ENCODE peak calls at places on chromosomes 2 and 18, in six cellular contexts. E, P, G, K, Y and D are unnamed samples.

GRCh38 chr18:56312554-56312953 is 325.8 kb downstream of the TXNL1 start:
- DNase-seq in Y (no peak), E (no peak), P (no peak), G (no peak), K (no peak), D (no peak)

GRCh38 chr2:168920504-168921157 is 19.5 kb downstream of the G6PC2 start:
- DNase-seq in E (no peak), K (no peak), P (peak; percentile 63), G (no peak), Y (peak; percentile 37), D (peak; percentile 25)

GRCh38 chr2:56199492-56199891 is 15.7 kb downstream of the CCDC85A start:
- DNase-seq in Y (peak; percentile 81), E (no peak), P (peak; percentile 80), K (no peak), G (no peak), D (no peak)

GRCh38 chr2:217950401-217950871 is 52.4 kb downstream of the TNS1 start:
- DNase-seq in E (no peak), G (no peak), K (no peak), P (no peak), Y (no peak), D (no peak)

GRCh38 chr2:224253464-224253863 is 148.4 kb downstream of the FAM124B start:
- DNase-seq in K (no peak), G (no peak), Y (no peak), E (no peak), P (no peak), D (no peak)

GRCh38 chr2:121888189-121888557 is 132.7 kb downstream of the TSN start:
- DNase-seq in E (peak; percentile 42), G (no peak), Y (no peak), K (no peak), P (no peak), D (no peak)

GRCh38 chr2:53945538-53945937 is 25.3 kb downstream of the PSME4 start:
- DNase-seq in P (no peak), E (no peak), K (no peak), G (no peak), Y (no peak), D (no peak)

GRCh38 chr2:219911541-219911940 is 284.1 kb downstream of the SLC4A3 start:
- DNase-seq in P (no peak), E (no peak), G (no peak), K (no peak), Y (no peak), D (no peak)

GRCh38 chr2:121386102-121386501 is 101.1 kb upstream of the TFCP2L1 start:
- DNase-seq in Y (no peak), G (no peak), E (no peak), P (no peak), K (no peak), D (no peak)

GRCh38 chr2:133489641-133490411 is 78.4 kb downstream of the NCKAP5 start:
- DNase-seq in E (no peak), Y (peak; percentile 54), P (peak; percentile 60), K (no peak), G (no peak), D (no peak)